ENCODE peak calls at places on chromosomes 16 and 17, in six cellular contexts. One of them, this sample, is unnamed.

GRCh38 chr17:7019839-7020519 is 2.9 kb upstream of the BCL6B start:
- DNase-seq in GM12891: no peak
- DNase-seq in A549: peak
- DNase-seq in prostate gland: no peak
- DNase-seq in ovary: peak
- DNase-seq in H54: peak
- DNase-seq in this sample: peak

GRCh38 chr17:3660311-3660891 is 8.0 kb downstream of the TAX1BP3 start:
- DNase-seq in GM12891: no peak
- DNase-seq in A549: no peak
- DNase-seq in prostate gland: peak
- DNase-seq in ovary: no peak
- DNase-seq in H54: no peak
- DNase-seq in this sample: peak

GRCh38 chr17:58974354-58974753 is 132.3 kb downstream of the TRIM37 start:
- DNase-seq in GM12891: no peak
- DNase-seq in A549: no peak
- DNase-seq in prostate gland: no peak
- DNase-seq in ovary: no peak
- DNase-seq in H54: no peak
- DNase-seq in this sample: no peak

GRCh38 chr17:918102-918740 is 61.4 kb downstream of the NXN start:
- DNase-seq in GM12891: no peak
- DNase-seq in A549: no peak
- DNase-seq in prostate gland: no peak
- DNase-seq in ovary: no peak
- DNase-seq in H54: no peak
- DNase-seq in this sample: no peak

GRCh38 chr16:26605872-26606271 is 460.9 kb upstream of the C16orf82 start:
- DNase-seq in GM12891: no peak
- DNase-seq in A549: no peak
- DNase-seq in prostate gland: no peak
- DNase-seq in ovary: no peak
- DNase-seq in H54: no peak
- DNase-seq in this sample: no peak

GRCh38 chr17:58289869-58290268 is 9.1 kb upstream of the MPO start:
- DNase-seq in GM12891: no peak
- DNase-seq in A549: no peak
- DNase-seq in prostate gland: no peak
- DNase-seq in ovary: no peak
- DNase-seq in H54: no peak
- DNase-seq in this sample: no peak

GRCh38 chr17:73325527-73325842 is 13.7 kb upstream of the CDC42EP4 start:
- DNase-seq in GM12891: no peak
- DNase-seq in A549: no peak
- DNase-seq in prostate gland: no peak
- DNase-seq in ovary: peak
- DNase-seq in H54: no peak
- DNase-seq in this sample: no peak

GRCh38 chr16:68000024-68000423 is 740 bp upstream of the DPEP2 start:
- DNase-seq in GM12891: no peak
- DNase-seq in A549: no peak
- DNase-seq in prostate gland: no peak
- DNase-seq in ovary: no peak
- DNase-seq in H54: no peak
- DNase-seq in this sample: no peak

GRCh38 chr16:27241658-27242057 is 26.9 kb downstream of the NSMCE1 start:
- DNase-seq in GM12891: no peak
- DNase-seq in A549: no peak
- DNase-seq in prostate gland: no peak
- DNase-seq in ovary: peak
- DNase-seq in H54: no peak
- DNase-seq in this sample: peak

GRCh38 chr16:71526111-71526998 is at the start of gene CHST4:
- DNase-seq in GM12891: no peak
- DNase-seq in A549: peak
- DNase-seq in prostate gland: peak
- DNase-seq in ovary: no peak
- DNase-seq in H54: peak
- DNase-seq in this sample: no peak

GRCh38 chr17:77796201-77796860 is 162.2 kb upstream of the TNRC6C start:
- DNase-seq in GM12891: no peak
- DNase-seq in A549: no peak
- DNase-seq in prostate gland: no peak
- DNase-seq in ovary: no peak
- DNase-seq in H54: no peak
- DNase-seq in this sample: no peak

GRCh38 chr17:57211543-57211942 is 44.8 kb upstream of the MSI2 start:
- DNase-seq in GM12891: no peak
- DNase-seq in A549: peak
- DNase-seq in prostate gland: no peak
- DNase-seq in ovary: no peak
- DNase-seq in H54: peak
- DNase-seq in this sample: no peak

GRCh38 chr16:80739523-80739922 is 64.9 kb downstream of the CDYL2 start:
- DNase-seq in GM12891: no peak
- DNase-seq in A549: no peak
- DNase-seq in prostate gland: no peak
- DNase-seq in ovary: no peak
- DNase-seq in H54: no peak
- DNase-seq in this sample: no peak

GRCh38 chr17:48162946-48163506 is 55.5 kb downstream of the SNX11 start:
- DNase-seq in GM12891: no peak
- DNase-seq in A549: peak
- DNase-seq in prostate gland: no peak
- DNase-seq in ovary: no peak
- DNase-seq in H54: no peak
- DNase-seq in this sample: no peak

GRCh38 chr16:66070140-66070887 is 296.2 kb upstream of the CDH5 start:
- DNase-seq in GM12891: no peak
- DNase-seq in A549: no peak
- DNase-seq in prostate gland: peak
- DNase-seq in ovary: peak
- DNase-seq in H54: no peak
- DNase-seq in this sample: peak

GRCh38 chr17:68443974-68444464 is 13.3 kb downstream of the WIPI1 start:
- DNase-seq in GM12891: no peak
- DNase-seq in A549: no peak
- DNase-seq in prostate gland: no peak
- DNase-seq in ovary: no peak
- DNase-seq in H54: no peak
- DNase-seq in this sample: no peak

GRCh38 chr16:88507231-88507743 is 54.2 kb downstream of the ZFPM1 start:
- DNase-seq in GM12891: no peak
- DNase-seq in A549: peak
- DNase-seq in prostate gland: no peak
- DNase-seq in ovary: no peak
- DNase-seq in H54: peak
- DNase-seq in this sample: no peak

GRCh38 chr16:16882766-16883165 is 503.8 kb downstream of the NPIPA7 start:
- DNase-seq in GM12891: no peak
- DNase-seq in A549: no peak
- DNase-seq in prostate gland: no peak
- DNase-seq in ovary: no peak
- DNase-seq in H54: no peak
- DNase-seq in this sample: no peak

GRCh38 chr17:6455321-6455705 is 11.1 kb downstream of the PIMREG start:
- DNase-seq in GM12891: peak
- DNase-seq in A549: no peak
- DNase-seq in prostate gland: no peak
- DNase-seq in ovary: peak
- DNase-seq in H54: no peak
- DNase-seq in this sample: no peak

GRCh38 chr16:2231016-2231931 is 5.0 kb upstream of the DNASE1L2 start:
- DNase-seq in GM12891: no peak
- DNase-seq in A549: no peak
- DNase-seq in prostate gland: no peak
- DNase-seq in ovary: no peak
- DNase-seq in H54: no peak
- DNase-seq in this sample: no peak

GRCh38 chr17:63827002-63827800 is at the start of the genes FTSJ3 and PSMC5:
- DNase-seq in GM12891: peak
- DNase-seq in A549: peak
- DNase-seq in prostate gland: peak
- DNase-seq in ovary: peak
- DNase-seq in H54: peak
- DNase-seq in this sample: peak
- TF ChIP-seq POLR2A in GM12891: peak
- TF ChIP-seq POLR2A in A549: peak
- TF ChIP-seq POLR2A in prostate gland: peak
- TF ChIP-seq POLR2A in ovary: peak
- TF ChIP-seq POLR2A in H54: peak
- TF ChIP-seq POLR2A in this sample: no peak

GRCh38 chr16:4350365-4350786 is 745 bp downstream of the PAM16 start:
- DNase-seq in GM12891: no peak
- DNase-seq in A549: no peak
- DNase-seq in prostate gland: no peak
- DNase-seq in ovary: no peak
- DNase-seq in H54: no peak
- DNase-seq in this sample: no peak

GRCh38 chr16:4349332-4349731 is 1.8 kb downstream of the PAM16 start:
- DNase-seq in GM12891: no peak
- DNase-seq in A549: no peak
- DNase-seq in prostate gland: no peak
- DNase-seq in ovary: no peak
- DNase-seq in H54: no peak
- DNase-seq in this sample: no peak

GRCh38 chr16:4351880-4352279 is 759 bp upstream of the PAM16 start:
- DNase-seq in GM12891: no peak
- DNase-seq in A549: no peak
- DNase-seq in prostate gland: no peak
- DNase-seq in ovary: peak
- DNase-seq in H54: no peak
- DNase-seq in this sample: no peak

GRCh38 chr16:4352843-4353242 is 1.7 kb upstream of the PAM16 start:
- DNase-seq in GM12891: no peak
- DNase-seq in A549: no peak
- DNase-seq in prostate gland: no peak
- DNase-seq in ovary: no peak
- DNase-seq in H54: no peak
- DNase-seq in this sample: no peak

DNA sequence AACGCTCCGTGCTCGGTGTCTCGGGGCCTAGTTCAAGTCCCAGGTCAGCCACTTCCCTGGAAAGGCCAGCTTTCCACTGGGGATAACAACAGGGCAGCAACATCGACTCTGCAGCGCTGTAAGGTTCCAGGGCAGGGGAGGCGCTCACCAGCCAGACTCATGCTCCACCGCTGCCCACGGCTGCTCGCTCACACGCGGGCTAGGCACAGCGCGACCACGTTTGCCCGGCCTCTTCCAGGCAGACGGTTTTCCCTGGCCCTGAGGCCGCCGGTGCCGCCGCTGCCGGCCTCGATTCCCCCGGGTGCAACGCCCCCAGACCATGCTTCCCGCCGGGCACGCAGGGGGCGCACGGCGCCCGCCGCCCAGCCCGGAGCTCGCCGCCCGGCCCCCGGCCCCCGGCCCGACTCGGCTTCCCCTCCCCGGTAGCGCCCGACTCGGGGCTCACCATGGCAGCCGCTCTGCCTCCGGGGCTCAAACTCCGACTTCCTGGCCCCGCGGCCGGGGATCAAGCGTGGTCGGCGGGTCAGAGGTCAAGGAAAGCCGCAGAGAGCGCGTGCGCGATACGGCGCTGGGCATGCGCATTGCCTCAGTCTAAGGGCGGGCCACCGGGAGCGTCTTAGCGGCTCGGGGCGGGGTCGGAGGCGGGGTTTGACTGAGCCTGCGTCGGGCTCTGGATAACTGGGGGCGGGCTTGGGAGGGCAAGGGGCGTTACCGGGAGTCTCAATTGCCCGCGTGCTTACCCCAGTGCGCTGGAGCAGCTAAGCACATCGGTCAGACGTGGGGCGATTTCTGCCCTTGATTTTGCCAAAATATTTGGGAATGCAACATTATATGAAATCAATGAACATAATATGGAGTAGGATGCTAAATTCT is at the start of gene PAM16:
- DNase-seq in GM12891: peak
- DNase-seq in A549: peak
- DNase-seq in prostate gland: peak
- DNase-seq in ovary: peak
- DNase-seq in H54: peak
- DNase-seq in this sample: peak
- TF ChIP-seq POLR2A in GM12891: peak
- TF ChIP-seq POLR2A in A549: peak
- TF ChIP-seq POLR2A in prostate gland: no peak
- TF ChIP-seq POLR2A in ovary: peak
- TF ChIP-seq POLR2A in H54: peak
- TF ChIP-seq POLR2A in this sample: no peak

GRCh38 chr17:39626171-39626670 is 531 bp upstream of the PPP1R1B start:
- DNase-seq in GM12891: no peak
- DNase-seq in A549: no peak
- DNase-seq in prostate gland: no peak
- DNase-seq in ovary: no peak
- DNase-seq in H54: no peak
- DNase-seq in this sample: no peak

GRCh38 chr17:39626671-39627169 is at the start of gene PPP1R1B:
- DNase-seq in GM12891: no peak
- DNase-seq in A549: no peak
- DNase-seq in prostate gland: no peak
- DNase-seq in ovary: no peak
- DNase-seq in H54: no peak
- DNase-seq in this sample: no peak

GRCh38 chr17:39623356-39623950 is 3.3 kb upstream of the PPP1R1B start:
- DNase-seq in GM12891: peak
- DNase-seq in A549: peak
- DNase-seq in prostate gland: peak
- DNase-seq in ovary: peak
- DNase-seq in H54: peak
- DNase-seq in this sample: peak

GRCh38 chr17:39624313-39624712 is 2.4 kb upstream of the PPP1R1B start:
- DNase-seq in GM12891: no peak
- DNase-seq in A549: no peak
- DNase-seq in prostate gland: no peak
- DNase-seq in ovary: no peak
- DNase-seq in H54: no peak
- DNase-seq in this sample: no peak

DNA sequence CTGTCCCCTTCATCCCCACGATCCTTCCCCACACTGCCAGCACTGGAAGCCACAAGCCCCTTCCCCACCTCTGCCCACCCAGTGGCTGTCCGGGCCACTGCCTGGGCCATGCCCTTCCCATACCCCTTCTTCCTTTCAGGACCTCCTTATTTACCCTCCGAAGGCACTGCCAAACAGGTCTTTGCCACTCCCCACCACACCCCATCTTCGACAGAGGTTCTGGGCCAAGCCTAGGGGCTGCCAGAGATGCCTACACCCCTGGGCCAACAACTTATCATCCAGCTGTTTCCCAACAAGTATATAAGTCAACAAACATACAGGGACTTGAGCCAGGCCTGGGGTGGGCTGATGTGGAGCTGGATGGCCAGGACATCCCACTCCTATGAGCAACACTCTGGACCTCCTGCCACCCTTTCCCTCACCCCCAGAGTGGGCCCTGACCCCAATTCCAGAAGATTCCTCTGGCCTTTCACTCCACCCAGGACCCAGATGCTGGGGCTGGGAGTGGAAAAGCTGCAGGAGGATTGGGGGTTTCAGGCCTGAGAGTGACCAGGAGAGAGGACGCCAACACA is 1.5 kb upstream of the PPP1R1B start:
- DNase-seq in GM12891: no peak
- DNase-seq in A549: no peak
- DNase-seq in prostate gland: no peak
- DNase-seq in ovary: no peak
- DNase-seq in H54: no peak
- DNase-seq in this sample: no peak
- TF ChIP-seq POLR2A in GM12891: no peak
- TF ChIP-seq POLR2A in A549: no peak
- TF ChIP-seq POLR2A in prostate gland: no peak
- TF ChIP-seq POLR2A in ovary: no peak
- TF ChIP-seq POLR2A in H54: no peak
- TF ChIP-seq POLR2A in this sample: no peak

GRCh38 chr17:75138519-75138918 is 7.0 kb upstream of the NT5C start:
- DNase-seq in GM12891: no peak
- DNase-seq in A549: no peak
- DNase-seq in prostate gland: no peak
- DNase-seq in ovary: no peak
- DNase-seq in H54: no peak
- DNase-seq in this sample: no peak
- TF ChIP-seq POLR2A in GM12891: no peak
- TF ChIP-seq POLR2A in A549: no peak
- TF ChIP-seq POLR2A in prostate gland: no peak
- TF ChIP-seq POLR2A in ovary: no peak
- TF ChIP-seq POLR2A in H54: no peak
- TF ChIP-seq POLR2A in this sample: no peak

This sample was measured in testis.